ENCODE peak calls at places on chromosomes 7 and 10, in four cellular contexts. B is K562, Q is H1, J is GM12878. Z is an unnamed sample.

GRCh38 chr7:112156412-112156811 is 49.8 kb downstream of the DOCK4 start:
- DNase-seq in B (no peak), J (no peak), Q (no peak), Z (no peak)

GRCh38 chr7:158102897-158103296 is 484.7 kb downstream of the PTPRN2 start:
- DNase-seq in Q (no peak), B (no peak), J (no peak), Z (no peak)

GRCh38 chr7:108211382-108212201 is 81.4 kb upstream of the LAMB4 start:
- DNase-seq in Q (no peak), J (peak; percentile 80), B (peak; percentile 66), Z (no peak)

GRCh38 chr7:7568553-7568952 is 1.9 kb downstream of the MIOS start:
- DNase-seq in J (no peak), Q (no peak), B (no peak), Z (peak; percentile 31)

GRCh38 chr10:72834183-72834825 is 59.2 kb upstream of the OIT3 start:
- DNase-seq in J (peak; percentile 28), Q (peak; percentile 1), B (peak; percentile 23), Z (peak; percentile 57)

GRCh38 chr10:92590623-92591549 is 2.0 kb upstream of the KIF11 start:
- DNase-seq in Q (peak; percentile 27), B (peak; percentile 51), J (no peak), Z (peak; percentile 59)

GRCh38 chr10:49353895-49354566 is 41.9 kb downstream of the DRGX start:
- DNase-seq in B (no peak), J (no peak), Q (no peak), Z (no peak)

GRCh38 chr10:61024801-61025201 is 80.8 kb upstream of the RHOBTB1 start:
- DNase-seq in Q (no peak), J (no peak), B (peak; percentile 44), Z (peak; percentile 39)

GRCh38 chr7:49852619-49853462 is 79.4 kb downstream of the VWC2 start:
- DNase-seq in B (peak; percentile 23), Q (peak; percentile 46), J (no peak), Z (peak; percentile 68)

GRCh38 chr7:92835140-92835850 is 1.1 kb downstream of the CDK6 start:
- DNase-seq in B (peak; percentile 68), J (no peak), Q (no peak), Z (peak; percentile 66)

GRCh38 chr7:92833766-92834605 is 2.4 kb downstream of the CDK6 start:
- DNase-seq in B (peak; percentile 43), J (no peak), Q (no peak), Z (peak; percentile 82)

GRCh38 chr7:92835851-92836488 is 403 bp downstream of the CDK6 start:
- DNase-seq in B (peak; percentile 77), J (no peak), Q (no peak), Z (peak; percentile 49)

GRCh38 chr7:92833024-92833765 is 3.2 kb downstream of the CDK6 start:
- DNase-seq in J (no peak), Q (peak; percentile 73), B (peak; percentile 25), Z (peak; percentile 90)

GRCh38 chr7:92834661-92835139 is 1.7 kb downstream of the CDK6 start:
- DNase-seq in B (peak; percentile 35), Q (no peak), J (no peak), Z (peak; percentile 62)
- TF ChIP-seq NRF1 in B (no peak), Q (no peak), J (no peak), Z (no peak)

GRCh38 chr10:71621783-71622526 is 97.6 kb downstream of the C10orf105 start:
- DNase-seq in B (no peak), J (no peak), Q (no peak), Z (no peak)

GRCh38 chr10:71621263-71621751 is 98.3 kb downstream of the C10orf105 start:
- DNase-seq in B (no peak), J (no peak), Q (no peak), Z (peak; percentile 73)

GRCh38 chr10:71618598-71618997 is 101.0 kb downstream of the C10orf105 start:
- DNase-seq in J (no peak), B (no peak), Q (no peak), Z (no peak)

GRCh38 chr10:71622656-71623055 is 96.9 kb downstream of the C10orf105 start:
- DNase-seq in B (no peak), J (no peak), Q (no peak), Z (no peak)

GRCh38 chr10:71620642-71621041 is 98.9 kb downstream of the C10orf105 start:
- DNase-seq in Q (no peak), B (no peak), J (no peak), Z (no peak)
- TF ChIP-seq USF2 in Q (no peak), B (no peak), J (no peak), Z (no peak)

GRCh38 chr10:98444314-98445006 is 2.3 kb downstream of the HPS1 start:
- DNase-seq in Q (no peak), J (no peak), B (no peak), Z (no peak)

GRCh38 chr10:98445200-98445812 is 1.4 kb downstream of the HPS1 start:
- DNase-seq in B (no peak), Q (no peak), J (no peak), Z (no peak)

GRCh38 chr10:98449287-98449686 is 2.6 kb upstream of the HPS1 start:
- DNase-seq in B (no peak), Q (no peak), J (no peak), Z (no peak)

GRCh38 chr10:98446121-98446655 is 547 bp downstream of the HPS1 start:
- DNase-seq in J (no peak), Q (no peak), B (no peak), Z (peak; percentile 50)

GRCh38 chr10:98446656-98447221 is at the start of gene HPS1:
- DNase-seq in B (peak; percentile 89), Q (no peak), J (peak; percentile 42), Z (peak; percentile 95)
- TF ChIP-seq NRF1 in B (no peak), Q (no peak), J (no peak), Z (no peak)

DNA sequence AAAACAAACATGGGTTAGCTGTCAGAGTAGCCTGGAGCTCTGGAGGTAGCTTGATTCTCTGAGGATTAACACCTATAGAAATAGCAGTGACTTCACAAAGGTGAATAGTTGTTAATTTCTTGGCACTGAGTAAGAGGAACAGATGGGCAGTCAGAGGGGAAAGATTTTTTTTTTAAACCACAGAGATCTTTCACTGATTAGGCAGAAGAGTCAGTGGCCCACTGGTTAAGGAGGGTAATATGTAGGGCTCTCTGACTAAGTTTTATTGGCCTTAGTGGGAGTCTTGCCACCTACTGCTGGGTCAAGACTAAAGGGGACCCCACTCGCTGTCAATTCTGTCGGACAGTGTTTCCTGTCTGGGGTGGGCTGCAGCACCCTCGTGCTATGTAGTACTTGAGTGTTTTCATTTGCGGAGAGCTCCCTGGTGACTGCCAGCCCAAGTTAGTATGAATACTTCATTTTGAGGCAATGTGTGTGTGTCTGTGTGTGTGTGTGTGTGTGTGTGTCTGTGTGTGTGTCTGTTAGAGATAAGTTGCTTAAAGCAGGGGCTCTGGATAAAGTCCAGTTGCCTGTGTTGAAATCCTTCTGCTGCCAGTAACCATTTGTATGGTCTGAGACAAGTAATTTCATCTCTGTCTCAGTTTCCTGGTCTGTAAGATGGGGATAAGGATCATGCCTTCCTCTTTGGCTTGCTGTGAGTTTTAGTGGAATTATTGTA is 145.2 kb downstream of the ARID5B start:
- DNase-seq in J (peak; percentile 55), B (no peak), Q (no peak), Z (no peak)
- TF ChIP-seq USF2 in J (no peak), B (no peak), Q (no peak), Z (no peak)

Z was measured in SK-N-SH.